ENCODE peak calls at places on chromosomes 7 and 10, in five cellular contexts. One of them, this sample, is unnamed.

GRCh38 chr10:96261930-96262329 is 9.4 kb downstream of the BLNK start:
- DNase-seq in Panc1: no peak
- DNase-seq in cardiac fibroblast: no peak
- DNase-seq in tibial artery: no peak
- DNase-seq in neural progenitor cell: no peak
- DNase-seq in this sample: no peak

GRCh38 chr10:119246862-119247549 is 39.6 kb downstream of the GRK5 start:
- DNase-seq in cardiac fibroblast: peak
- DNase-seq in tibial artery: peak
- DNase-seq in Panc1: no peak
- DNase-seq in neural progenitor cell: no peak
- DNase-seq in this sample: no peak

GRCh38 chr10:9635691-9636090 is 1382.0 kb upstream of the CELF2 start:
- DNase-seq in Panc1: no peak
- DNase-seq in tibial artery: no peak
- DNase-seq in neural progenitor cell: no peak
- DNase-seq in cardiac fibroblast: peak
- DNase-seq in this sample: no peak

GRCh38 chr7:76336094-76336493 is 22.7 kb downstream of the YWHAG start:
- DNase-seq in tibial artery: no peak
- DNase-seq in Panc1: no peak
- DNase-seq in cardiac fibroblast: no peak
- DNase-seq in neural progenitor cell: no peak
- DNase-seq in this sample: no peak

GRCh38 chr7:94394399-94395140 is at the start of gene COL1A2:
- DNase-seq in cardiac fibroblast: peak
- DNase-seq in Panc1: no peak
- DNase-seq in tibial artery: peak
- DNase-seq in neural progenitor cell: peak
- DNase-seq in this sample: no peak

GRCh38 chr10:120562956-120563355 is 105.9 kb downstream of the PLPP4 start:
- DNase-seq in Panc1: no peak
- DNase-seq in tibial artery: no peak
- DNase-seq in neural progenitor cell: no peak
- DNase-seq in cardiac fibroblast: no peak
- DNase-seq in this sample: no peak

GRCh38 chr10:84765656-84766055 is 437.3 kb downstream of the CCSER2 start:
- DNase-seq in cardiac fibroblast: no peak
- DNase-seq in Panc1: no peak
- DNase-seq in neural progenitor cell: no peak
- DNase-seq in tibial artery: no peak
- DNase-seq in this sample: no peak

GRCh38 chr10:119131512-119132240 is 27.8 kb downstream of the DENND10 start:
- DNase-seq in Panc1: no peak
- DNase-seq in neural progenitor cell: no peak
- DNase-seq in tibial artery: no peak
- DNase-seq in cardiac fibroblast: peak
- DNase-seq in this sample: no peak

GRCh38 chr10:29647483-29647882 is 12.7 kb upstream of the SVIL start:
- DNase-seq in tibial artery: no peak
- DNase-seq in cardiac fibroblast: no peak
- DNase-seq in neural progenitor cell: no peak
- DNase-seq in Panc1: no peak
- DNase-seq in this sample: no peak

GRCh38 chr7:101507791-101508252 is 121.3 kb downstream of the MYL10 start:
- DNase-seq in neural progenitor cell: peak
- DNase-seq in Panc1: peak
- DNase-seq in cardiac fibroblast: peak
- DNase-seq in tibial artery: no peak
- DNase-seq in this sample: peak

GRCh38 chr7:155790666-155791065 is 21.6 kb downstream of the SHH start:
- DNase-seq in neural progenitor cell: no peak
- DNase-seq in cardiac fibroblast: no peak
- DNase-seq in tibial artery: no peak
- DNase-seq in Panc1: no peak
- DNase-seq in this sample: no peak

GRCh38 chr10:107611101-107611500 is 446.6 kb upstream of the SORCS1 start:
- DNase-seq in neural progenitor cell: no peak
- DNase-seq in Panc1: no peak
- DNase-seq in cardiac fibroblast: peak
- DNase-seq in tibial artery: no peak
- DNase-seq in this sample: no peak

GRCh38 chr7:95204618-95205017 is 119.7 kb downstream of the PON1 start:
- DNase-seq in neural progenitor cell: no peak
- DNase-seq in cardiac fibroblast: no peak
- DNase-seq in Panc1: no peak
- DNase-seq in tibial artery: no peak
- DNase-seq in this sample: no peak

GRCh38 chr7:101450064-101450463 is 87.4 kb downstream of the COL26A1 start:
- DNase-seq in cardiac fibroblast: no peak
- DNase-seq in Panc1: no peak
- DNase-seq in tibial artery: no peak
- DNase-seq in neural progenitor cell: no peak
- DNase-seq in this sample: no peak

GRCh38 chr7:137591444-137591843 is 247.9 kb upstream of the PTN start:
- DNase-seq in Panc1: peak
- DNase-seq in tibial artery: no peak
- DNase-seq in cardiac fibroblast: peak
- DNase-seq in neural progenitor cell: peak
- DNase-seq in this sample: no peak

GRCh38 chr10:132749428-132749780 is 36.5 kb downstream of the NKX6-2 start:
- DNase-seq in tibial artery: no peak
- DNase-seq in neural progenitor cell: no peak
- DNase-seq in Panc1: no peak
- DNase-seq in cardiac fibroblast: no peak
- DNase-seq in this sample: no peak

GRCh38 chr7:976901-977325 is 1.6 kb upstream of the COX19 start:
- DNase-seq in Panc1: no peak
- DNase-seq in neural progenitor cell: no peak
- DNase-seq in tibial artery: no peak
- DNase-seq in cardiac fibroblast: no peak
- DNase-seq in this sample: no peak

GRCh38 chr10:17290226-17290625 is 62.2 kb downstream of the VIM start:
- DNase-seq in tibial artery: no peak
- DNase-seq in cardiac fibroblast: peak
- DNase-seq in neural progenitor cell: peak
- DNase-seq in Panc1: peak
- DNase-seq in this sample: peak

GRCh38 chr7:964401-965231 is 10.1 kb upstream of the ADAP1 start:
- DNase-seq in tibial artery: peak
- DNase-seq in Panc1: no peak
- DNase-seq in cardiac fibroblast: peak
- DNase-seq in neural progenitor cell: peak
- DNase-seq in this sample: peak

DNA sequence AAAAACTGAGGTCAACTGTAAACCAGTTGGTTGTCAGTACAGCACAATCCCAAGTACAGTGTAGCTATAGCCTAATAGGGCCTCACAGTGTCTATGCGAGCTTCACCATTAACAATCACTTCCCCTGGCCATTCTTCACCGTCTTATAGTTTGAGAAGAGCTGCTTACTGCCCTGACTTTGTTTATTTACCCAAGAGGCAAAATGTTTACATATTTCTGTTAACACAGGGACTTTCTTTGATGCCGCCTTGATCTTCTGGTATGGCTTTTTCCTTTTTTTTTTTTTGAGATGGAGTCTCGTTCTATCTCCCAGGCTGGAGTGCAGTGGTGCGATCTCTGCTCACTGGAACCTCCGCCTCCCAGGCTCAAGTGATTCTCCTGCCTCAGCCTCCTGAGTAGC is 3.3 kb downstream of the MYOF start:
- DNase-seq in neural progenitor cell: no peak
- DNase-seq in cardiac fibroblast: no peak
- DNase-seq in Panc1: no peak
- DNase-seq in tibial artery: no peak
- DNase-seq in this sample: no peak
- H3K4me3 ChIP-seq in neural progenitor cell: no peak
- H3K4me3 ChIP-seq in cardiac fibroblast: no peak
- H3K4me3 ChIP-seq in Panc1: peak
- H3K4me3 ChIP-seq in tibial artery: peak
- H3K4me3 ChIP-seq in this sample: no peak

GRCh38 chr7:128861957-128862570 is 592 bp upstream of the ATP6V1F start:
- DNase-seq in tibial artery: no peak
- DNase-seq in Panc1: no peak
- DNase-seq in neural progenitor cell: no peak
- DNase-seq in cardiac fibroblast: no peak
- DNase-seq in this sample: no peak
- H3K4me3 ChIP-seq in tibial artery: peak
- H3K4me3 ChIP-seq in Panc1: peak
- H3K4me3 ChIP-seq in neural progenitor cell: peak
- H3K4me3 ChIP-seq in cardiac fibroblast: peak
- H3K4me3 ChIP-seq in this sample: peak

DNA sequence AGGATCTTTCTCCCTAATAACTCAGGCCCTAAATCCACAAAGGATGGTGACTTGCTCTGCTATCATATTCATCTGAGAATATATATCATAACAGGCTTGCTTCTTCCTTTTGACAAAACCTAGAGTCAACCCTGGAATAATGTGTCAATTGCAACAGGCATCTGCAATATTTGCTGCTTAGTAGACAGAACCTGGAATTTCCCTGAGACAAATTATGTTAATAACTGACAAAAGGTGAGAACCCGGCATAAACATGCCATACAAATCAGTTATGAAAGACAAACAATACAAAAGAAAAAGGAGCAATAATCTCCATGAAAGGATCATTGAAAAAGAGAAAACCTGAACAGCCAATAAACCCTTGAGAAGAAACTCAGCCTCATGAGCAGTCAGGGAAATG is 114.5 kb upstream of the CDCA7L start:
- DNase-seq in cardiac fibroblast: no peak
- DNase-seq in neural progenitor cell: no peak
- DNase-seq in tibial artery: no peak
- DNase-seq in Panc1: no peak
- DNase-seq in this sample: no peak
- H3K4me3 ChIP-seq in cardiac fibroblast: no peak
- H3K4me3 ChIP-seq in neural progenitor cell: no peak
- H3K4me3 ChIP-seq in tibial artery: no peak
- H3K4me3 ChIP-seq in Panc1: no peak
- H3K4me3 ChIP-seq in this sample: no peak

GRCh38 chr7:98280296-98280695 is 1.2 kb upstream of the BRI3 start:
- DNase-seq in Panc1: no peak
- DNase-seq in neural progenitor cell: no peak
- DNase-seq in cardiac fibroblast: no peak
- DNase-seq in tibial artery: no peak
- DNase-seq in this sample: no peak
- H3K4me3 ChIP-seq in Panc1: peak
- H3K4me3 ChIP-seq in neural progenitor cell: peak
- H3K4me3 ChIP-seq in cardiac fibroblast: no peak
- H3K4me3 ChIP-seq in tibial artery: peak
- H3K4me3 ChIP-seq in this sample: no peak

DNA sequence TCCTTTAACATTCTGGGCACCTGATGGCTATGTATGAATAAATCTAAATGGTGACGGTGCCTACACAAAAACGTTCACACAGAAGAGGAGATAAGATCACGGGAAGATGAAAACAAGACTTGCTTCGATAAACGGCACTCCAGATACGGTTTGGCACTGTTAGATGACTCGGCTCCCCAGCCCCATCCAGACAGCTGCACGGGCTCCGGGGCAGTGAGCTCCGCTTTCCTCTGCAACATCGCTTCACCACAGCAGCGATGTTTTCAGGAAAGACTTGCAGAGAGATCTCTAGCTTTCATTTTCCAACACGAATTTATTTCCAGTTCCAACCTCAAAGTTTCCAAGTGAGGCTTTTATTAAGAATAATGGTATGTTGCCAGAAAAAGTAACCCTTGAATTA is 132.1 kb downstream of the KLF6 start:
- DNase-seq in tibial artery: no peak
- DNase-seq in neural progenitor cell: no peak
- DNase-seq in cardiac fibroblast: peak
- DNase-seq in Panc1: no peak
- DNase-seq in this sample: no peak
- H3K4me3 ChIP-seq in tibial artery: peak
- H3K4me3 ChIP-seq in neural progenitor cell: no peak
- H3K4me3 ChIP-seq in cardiac fibroblast: peak
- H3K4me3 ChIP-seq in Panc1: no peak
- H3K4me3 ChIP-seq in this sample: no peak

GRCh38 chr10:1007583-1007982 is 18.1 kb downstream of the IDI2 start:
- DNase-seq in cardiac fibroblast: no peak
- DNase-seq in tibial artery: no peak
- DNase-seq in neural progenitor cell: no peak
- DNase-seq in Panc1: no peak
- DNase-seq in this sample: no peak

GRCh38 chr10:1009071-1009494 is 16.6 kb downstream of the IDI2 start:
- DNase-seq in Panc1: no peak
- DNase-seq in cardiac fibroblast: no peak
- DNase-seq in tibial artery: no peak
- DNase-seq in neural progenitor cell: no peak
- DNase-seq in this sample: no peak

GRCh38 chr10:1004294-1004693 is 16.1 kb downstream of the GTPBP4 start:
- DNase-seq in Panc1: no peak
- DNase-seq in neural progenitor cell: no peak
- DNase-seq in cardiac fibroblast: no peak
- DNase-seq in tibial artery: no peak
- DNase-seq in this sample: no peak

GRCh38 chr10:1002425-1003006 is 14.3 kb downstream of the GTPBP4 start:
- DNase-seq in cardiac fibroblast: no peak
- DNase-seq in tibial artery: no peak
- DNase-seq in Panc1: no peak
- DNase-seq in neural progenitor cell: no peak
- DNase-seq in this sample: no peak

GRCh38 chr10:1006573-1006972 is 18.3 kb downstream of the GTPBP4 start:
- DNase-seq in tibial artery: no peak
- DNase-seq in neural progenitor cell: no peak
- DNase-seq in cardiac fibroblast: no peak
- DNase-seq in Panc1: no peak
- DNase-seq in this sample: no peak
- H3K4me3 ChIP-seq in tibial artery: no peak
- H3K4me3 ChIP-seq in neural progenitor cell: no peak
- H3K4me3 ChIP-seq in cardiac fibroblast: no peak
- H3K4me3 ChIP-seq in Panc1: no peak
- H3K4me3 ChIP-seq in this sample: no peak

DNA sequence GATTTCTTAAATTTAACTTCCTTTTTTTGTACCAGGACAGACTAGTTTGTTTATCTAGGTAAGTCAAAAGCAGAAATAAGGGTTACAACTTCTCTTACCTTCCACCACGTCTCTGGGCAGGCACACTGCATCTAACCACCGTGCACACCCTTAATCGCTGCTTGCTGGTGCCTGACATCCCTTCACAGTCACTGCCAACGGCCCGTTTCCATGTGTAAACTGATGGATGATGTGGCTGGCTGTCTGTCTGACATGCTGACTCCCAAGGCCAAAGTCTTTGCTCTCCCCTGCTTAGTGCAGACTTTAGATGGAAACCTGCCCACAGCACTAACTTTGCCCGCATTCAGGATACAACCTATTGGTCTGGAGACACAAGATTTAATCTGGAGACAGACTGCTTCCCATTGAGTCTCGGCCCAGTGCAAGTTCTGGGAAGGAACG is 1.1 kb downstream of the TMEM273 start:
- DNase-seq in tibial artery: no peak
- DNase-seq in neural progenitor cell: no peak
- DNase-seq in cardiac fibroblast: no peak
- DNase-seq in Panc1: no peak
- DNase-seq in this sample: no peak
- H3K4me3 ChIP-seq in tibial artery: no peak
- H3K4me3 ChIP-seq in neural progenitor cell: no peak
- H3K4me3 ChIP-seq in cardiac fibroblast: no peak
- H3K4me3 ChIP-seq in Panc1: no peak
- H3K4me3 ChIP-seq in this sample: no peak

This sample was measured in HAP-1.